ENCODE peak calls at places on chromosomes 13 and 19, in nine cellular contexts. One of them, this sample, is unnamed.

GRCh38 chr19:42368765-42369164 is 21.3 kb downstream of the CNFN start:
- DNase-seq in stimulated activated CD4-positive, alpha-beta T cell treated with anti-CD3 and anti-CD28 coated beads, Interleukin-1b, Interleukin-23, amount 100 ng/mL, for 1 hour: no peak
- DNase-seq in GM12865: no peak
- DNase-seq in NCI-H1092 treated with DMSO at 0.1 percent for 48 hours: no peak
- DNase-seq in C1 segment of cervical spinal cord: no peak
- DNase-seq in naive thymus-derived CD4-positive, alpha-beta T cell: no peak
- DNase-seq in non-pigmented ciliary epithelial cell: no peak
- DNase-seq in EL: no peak
- DNase-seq in activated T-cell treated with anti-CD3 and anti-CD28 coated beads for 1 hour: no peak
- DNase-seq in this sample: no peak

GRCh38 chr13:114048463-114048862 is 74.6 kb upstream of the C13orf46 start:
- DNase-seq in NCI-H1092 treated with DMSO at 0.1 percent for 48 hours: no peak
- DNase-seq in C1 segment of cervical spinal cord: no peak
- DNase-seq in stimulated activated CD4-positive, alpha-beta T cell treated with anti-CD3 and anti-CD28 coated beads, Interleukin-1b, Interleukin-23, amount 100 ng/mL, for 1 hour: no peak
- DNase-seq in non-pigmented ciliary epithelial cell: no peak
- DNase-seq in activated T-cell treated with anti-CD3 and anti-CD28 coated beads for 1 hour: no peak
- DNase-seq in GM12865: no peak
- DNase-seq in naive thymus-derived CD4-positive, alpha-beta T cell: no peak
- DNase-seq in EL: no peak
- DNase-seq in this sample: no peak

GRCh38 chr13:63731896-63732295 is 2316.2 kb upstream of the PCDH20 start:
- DNase-seq in naive thymus-derived CD4-positive, alpha-beta T cell: no peak
- DNase-seq in NCI-H1092 treated with DMSO at 0.1 percent for 48 hours: no peak
- DNase-seq in C1 segment of cervical spinal cord: no peak
- DNase-seq in stimulated activated CD4-positive, alpha-beta T cell treated with anti-CD3 and anti-CD28 coated beads, Interleukin-1b, Interleukin-23, amount 100 ng/mL, for 1 hour: no peak
- DNase-seq in GM12865: no peak
- DNase-seq in EL: no peak
- DNase-seq in activated T-cell treated with anti-CD3 and anti-CD28 coated beads for 1 hour: no peak
- DNase-seq in non-pigmented ciliary epithelial cell: no peak
- DNase-seq in this sample: no peak

GRCh38 chr13:49063526-49063925 is 87.8 kb downstream of the FNDC3A start:
- DNase-seq in naive thymus-derived CD4-positive, alpha-beta T cell: no peak
- DNase-seq in non-pigmented ciliary epithelial cell: no peak
- DNase-seq in GM12865: no peak
- DNase-seq in C1 segment of cervical spinal cord: no peak
- DNase-seq in stimulated activated CD4-positive, alpha-beta T cell treated with anti-CD3 and anti-CD28 coated beads, Interleukin-1b, Interleukin-23, amount 100 ng/mL, for 1 hour: no peak
- DNase-seq in activated T-cell treated with anti-CD3 and anti-CD28 coated beads for 1 hour: no peak
- DNase-seq in NCI-H1092 treated with DMSO at 0.1 percent for 48 hours: no peak
- DNase-seq in EL: peak
- DNase-seq in this sample: no peak

GRCh38 chr19:12783849-12784393 is 7.4 kb upstream of the JUNB start:
- DNase-seq in naive thymus-derived CD4-positive, alpha-beta T cell: peak
- DNase-seq in stimulated activated CD4-positive, alpha-beta T cell treated with anti-CD3 and anti-CD28 coated beads, Interleukin-1b, Interleukin-23, amount 100 ng/mL, for 1 hour: no peak
- DNase-seq in NCI-H1092 treated with DMSO at 0.1 percent for 48 hours: no peak
- DNase-seq in C1 segment of cervical spinal cord: no peak
- DNase-seq in GM12865: peak
- DNase-seq in EL: peak
- DNase-seq in non-pigmented ciliary epithelial cell: no peak
- DNase-seq in activated T-cell treated with anti-CD3 and anti-CD28 coated beads for 1 hour: no peak
- DNase-seq in this sample: no peak

GRCh38 chr19:15107056-15108010 is at the start of gene SYDE1:
- DNase-seq in EL: peak
- DNase-seq in stimulated activated CD4-positive, alpha-beta T cell treated with anti-CD3 and anti-CD28 coated beads, Interleukin-1b, Interleukin-23, amount 100 ng/mL, for 1 hour: no peak
- DNase-seq in naive thymus-derived CD4-positive, alpha-beta T cell: no peak
- DNase-seq in activated T-cell treated with anti-CD3 and anti-CD28 coated beads for 1 hour: no peak
- DNase-seq in non-pigmented ciliary epithelial cell: no peak
- DNase-seq in GM12865: no peak
- DNase-seq in NCI-H1092 treated with DMSO at 0.1 percent for 48 hours: no peak
- DNase-seq in C1 segment of cervical spinal cord: no peak
- DNase-seq in this sample: no peak

GRCh38 chr13:24670174-24670573 is 10.0 kb upstream of the ATP12A start:
- DNase-seq in C1 segment of cervical spinal cord: no peak
- DNase-seq in GM12865: no peak
- DNase-seq in EL: no peak
- DNase-seq in naive thymus-derived CD4-positive, alpha-beta T cell: no peak
- DNase-seq in non-pigmented ciliary epithelial cell: no peak
- DNase-seq in activated T-cell treated with anti-CD3 and anti-CD28 coated beads for 1 hour: no peak
- DNase-seq in stimulated activated CD4-positive, alpha-beta T cell treated with anti-CD3 and anti-CD28 coated beads, Interleukin-1b, Interleukin-23, amount 100 ng/mL, for 1 hour: no peak
- DNase-seq in NCI-H1092 treated with DMSO at 0.1 percent for 48 hours: no peak
- DNase-seq in this sample: no peak

GRCh38 chr13:46476174-46476573 is 76.8 kb upstream of the LRCH1 start:
- DNase-seq in naive thymus-derived CD4-positive, alpha-beta T cell: no peak
- DNase-seq in GM12865: no peak
- DNase-seq in EL: no peak
- DNase-seq in C1 segment of cervical spinal cord: no peak
- DNase-seq in NCI-H1092 treated with DMSO at 0.1 percent for 48 hours: no peak
- DNase-seq in activated T-cell treated with anti-CD3 and anti-CD28 coated beads for 1 hour: no peak
- DNase-seq in stimulated activated CD4-positive, alpha-beta T cell treated with anti-CD3 and anti-CD28 coated beads, Interleukin-1b, Interleukin-23, amount 100 ng/mL, for 1 hour: no peak
- DNase-seq in non-pigmented ciliary epithelial cell: no peak
- DNase-seq in this sample: no peak

GRCh38 chr13:73339086-73339485 is 280.3 kb downstream of the KLF5 start:
- DNase-seq in EL: no peak
- DNase-seq in NCI-H1092 treated with DMSO at 0.1 percent for 48 hours: no peak
- DNase-seq in C1 segment of cervical spinal cord: no peak
- DNase-seq in stimulated activated CD4-positive, alpha-beta T cell treated with anti-CD3 and anti-CD28 coated beads, Interleukin-1b, Interleukin-23, amount 100 ng/mL, for 1 hour: no peak
- DNase-seq in non-pigmented ciliary epithelial cell: no peak
- DNase-seq in GM12865: no peak
- DNase-seq in naive thymus-derived CD4-positive, alpha-beta T cell: no peak
- DNase-seq in activated T-cell treated with anti-CD3 and anti-CD28 coated beads for 1 hour: no peak
- DNase-seq in this sample: no peak

GRCh38 chr13:83731113-83731512 is 151.2 kb downstream of the SLITRK1 start:
- DNase-seq in GM12865: no peak
- DNase-seq in activated T-cell treated with anti-CD3 and anti-CD28 coated beads for 1 hour: no peak
- DNase-seq in non-pigmented ciliary epithelial cell: no peak
- DNase-seq in naive thymus-derived CD4-positive, alpha-beta T cell: no peak
- DNase-seq in C1 segment of cervical spinal cord: no peak
- DNase-seq in NCI-H1092 treated with DMSO at 0.1 percent for 48 hours: no peak
- DNase-seq in EL: no peak
- DNase-seq in stimulated activated CD4-positive, alpha-beta T cell treated with anti-CD3 and anti-CD28 coated beads, Interleukin-1b, Interleukin-23, amount 100 ng/mL, for 1 hour: no peak
- DNase-seq in this sample: no peak

GRCh38 chr19:33064117-33064777 is 441 bp downstream of the RHPN2 start:
- DNase-seq in activated T-cell treated with anti-CD3 and anti-CD28 coated beads for 1 hour: no peak
- DNase-seq in non-pigmented ciliary epithelial cell: no peak
- DNase-seq in NCI-H1092 treated with DMSO at 0.1 percent for 48 hours: no peak
- DNase-seq in GM12865: peak
- DNase-seq in C1 segment of cervical spinal cord: no peak
- DNase-seq in stimulated activated CD4-positive, alpha-beta T cell treated with anti-CD3 and anti-CD28 coated beads, Interleukin-1b, Interleukin-23, amount 100 ng/mL, for 1 hour: no peak
- DNase-seq in EL: peak
- DNase-seq in naive thymus-derived CD4-positive, alpha-beta T cell: no peak
- DNase-seq in this sample: no peak

GRCh38 chr13:105063676-105064075 is 1471.8 kb downstream of the EFNB2 start:
- DNase-seq in naive thymus-derived CD4-positive, alpha-beta T cell: no peak
- DNase-seq in C1 segment of cervical spinal cord: no peak
- DNase-seq in GM12865: no peak
- DNase-seq in non-pigmented ciliary epithelial cell: no peak
- DNase-seq in NCI-H1092 treated with DMSO at 0.1 percent for 48 hours: no peak
- DNase-seq in stimulated activated CD4-positive, alpha-beta T cell treated with anti-CD3 and anti-CD28 coated beads, Interleukin-1b, Interleukin-23, amount 100 ng/mL, for 1 hour: no peak
- DNase-seq in activated T-cell treated with anti-CD3 and anti-CD28 coated beads for 1 hour: no peak
- DNase-seq in EL: peak
- DNase-seq in this sample: no peak

GRCh38 chr19:47049307-47049700 is 880 bp upstream of the TMEM160 start:
- DNase-seq in stimulated activated CD4-positive, alpha-beta T cell treated with anti-CD3 and anti-CD28 coated beads, Interleukin-1b, Interleukin-23, amount 100 ng/mL, for 1 hour: no peak
- DNase-seq in EL: peak
- DNase-seq in GM12865: no peak
- DNase-seq in naive thymus-derived CD4-positive, alpha-beta T cell: no peak
- DNase-seq in activated T-cell treated with anti-CD3 and anti-CD28 coated beads for 1 hour: no peak
- DNase-seq in non-pigmented ciliary epithelial cell: peak
- DNase-seq in NCI-H1092 treated with DMSO at 0.1 percent for 48 hours: no peak
- DNase-seq in C1 segment of cervical spinal cord: no peak
- DNase-seq in this sample: no peak

GRCh38 chr19:50494186-50495019 is 16.6 kb downstream of the JOSD2 start:
- DNase-seq in GM12865: no peak
- DNase-seq in NCI-H1092 treated with DMSO at 0.1 percent for 48 hours: no peak
- DNase-seq in EL: no peak
- DNase-seq in non-pigmented ciliary epithelial cell: no peak
- DNase-seq in C1 segment of cervical spinal cord: no peak
- DNase-seq in naive thymus-derived CD4-positive, alpha-beta T cell: no peak
- DNase-seq in activated T-cell treated with anti-CD3 and anti-CD28 coated beads for 1 hour: no peak
- DNase-seq in stimulated activated CD4-positive, alpha-beta T cell treated with anti-CD3 and anti-CD28 coated beads, Interleukin-1b, Interleukin-23, amount 100 ng/mL, for 1 hour: no peak
- DNase-seq in this sample: no peak

GRCh38 chr13:95385808-95386207 is 84.6 kb upstream of the ABCC4 start:
- DNase-seq in activated T-cell treated with anti-CD3 and anti-CD28 coated beads for 1 hour: no peak
- DNase-seq in non-pigmented ciliary epithelial cell: no peak
- DNase-seq in GM12865: no peak
- DNase-seq in NCI-H1092 treated with DMSO at 0.1 percent for 48 hours: no peak
- DNase-seq in stimulated activated CD4-positive, alpha-beta T cell treated with anti-CD3 and anti-CD28 coated beads, Interleukin-1b, Interleukin-23, amount 100 ng/mL, for 1 hour: no peak
- DNase-seq in naive thymus-derived CD4-positive, alpha-beta T cell: no peak
- DNase-seq in EL: no peak
- DNase-seq in C1 segment of cervical spinal cord: no peak
- DNase-seq in this sample: no peak

GRCh38 chr19:16661480-16662034 is 618 bp downstream of the TMEM38A start:
- DNase-seq in GM12865: peak
- DNase-seq in NCI-H1092 treated with DMSO at 0.1 percent for 48 hours: peak
- DNase-seq in C1 segment of cervical spinal cord: peak
- DNase-seq in naive thymus-derived CD4-positive, alpha-beta T cell: no peak
- DNase-seq in EL: no peak
- DNase-seq in non-pigmented ciliary epithelial cell: no peak
- DNase-seq in stimulated activated CD4-positive, alpha-beta T cell treated with anti-CD3 and anti-CD28 coated beads, Interleukin-1b, Interleukin-23, amount 100 ng/mL, for 1 hour: no peak
- DNase-seq in activated T-cell treated with anti-CD3 and anti-CD28 coated beads for 1 hour: no peak
- DNase-seq in this sample: no peak

GRCh38 chr13:112744306-112745021 is 54.6 kb downstream of the ATP11A start:
- DNase-seq in activated T-cell treated with anti-CD3 and anti-CD28 coated beads for 1 hour: no peak
- DNase-seq in EL: peak
- DNase-seq in stimulated activated CD4-positive, alpha-beta T cell treated with anti-CD3 and anti-CD28 coated beads, Interleukin-1b, Interleukin-23, amount 100 ng/mL, for 1 hour: no peak
- DNase-seq in naive thymus-derived CD4-positive, alpha-beta T cell: no peak
- DNase-seq in NCI-H1092 treated with DMSO at 0.1 percent for 48 hours: peak
- DNase-seq in C1 segment of cervical spinal cord: no peak
- DNase-seq in GM12865: no peak
- DNase-seq in non-pigmented ciliary epithelial cell: no peak
- DNase-seq in this sample: peak

GRCh38 chr19:17950310-17951150 is 16.4 kb upstream of the KCNN1 start:
- DNase-seq in EL: no peak
- DNase-seq in non-pigmented ciliary epithelial cell: no peak
- DNase-seq in NCI-H1092 treated with DMSO at 0.1 percent for 48 hours: peak
- DNase-seq in activated T-cell treated with anti-CD3 and anti-CD28 coated beads for 1 hour: no peak
- DNase-seq in naive thymus-derived CD4-positive, alpha-beta T cell: peak
- DNase-seq in GM12865: no peak
- DNase-seq in stimulated activated CD4-positive, alpha-beta T cell treated with anti-CD3 and anti-CD28 coated beads, Interleukin-1b, Interleukin-23, amount 100 ng/mL, for 1 hour: no peak
- DNase-seq in C1 segment of cervical spinal cord: no peak
- DNase-seq in this sample: no peak

GRCh38 chr13:20703785-20704458 is 423 bp downstream of the IL17D start:
- DNase-seq in stimulated activated CD4-positive, alpha-beta T cell treated with anti-CD3 and anti-CD28 coated beads, Interleukin-1b, Interleukin-23, amount 100 ng/mL, for 1 hour: peak
- DNase-seq in non-pigmented ciliary epithelial cell: no peak
- DNase-seq in NCI-H1092 treated with DMSO at 0.1 percent for 48 hours: peak
- DNase-seq in C1 segment of cervical spinal cord: peak
- DNase-seq in naive thymus-derived CD4-positive, alpha-beta T cell: peak
- DNase-seq in EL: peak
- DNase-seq in activated T-cell treated with anti-CD3 and anti-CD28 coated beads for 1 hour: peak
- DNase-seq in GM12865: peak
- DNase-seq in this sample: peak

GRCh38 chr13:91740811-91741210 is 342.4 kb downstream of the GPC5 start:
- DNase-seq in NCI-H1092 treated with DMSO at 0.1 percent for 48 hours: no peak
- DNase-seq in activated T-cell treated with anti-CD3 and anti-CD28 coated beads for 1 hour: no peak
- DNase-seq in non-pigmented ciliary epithelial cell: no peak
- DNase-seq in C1 segment of cervical spinal cord: no peak
- DNase-seq in GM12865: no peak
- DNase-seq in EL: no peak
- DNase-seq in naive thymus-derived CD4-positive, alpha-beta T cell: no peak
- DNase-seq in stimulated activated CD4-positive, alpha-beta T cell treated with anti-CD3 and anti-CD28 coated beads, Interleukin-1b, Interleukin-23, amount 100 ng/mL, for 1 hour: no peak
- DNase-seq in this sample: no peak

GRCh38 chr13:94322925-94323324 is 156.6 kb downstream of the DCT start:
- DNase-seq in C1 segment of cervical spinal cord: no peak
- DNase-seq in EL: no peak
- DNase-seq in stimulated activated CD4-positive, alpha-beta T cell treated with anti-CD3 and anti-CD28 coated beads, Interleukin-1b, Interleukin-23, amount 100 ng/mL, for 1 hour: no peak
- DNase-seq in activated T-cell treated with anti-CD3 and anti-CD28 coated beads for 1 hour: no peak
- DNase-seq in GM12865: no peak
- DNase-seq in NCI-H1092 treated with DMSO at 0.1 percent for 48 hours: no peak
- DNase-seq in naive thymus-derived CD4-positive, alpha-beta T cell: no peak
- DNase-seq in non-pigmented ciliary epithelial cell: no peak
- DNase-seq in this sample: no peak

GRCh38 chr19:35328851-35329285 is at the start of gene CD22:
- DNase-seq in C1 segment of cervical spinal cord: no peak
- DNase-seq in non-pigmented ciliary epithelial cell: no peak
- DNase-seq in GM12865: peak
- DNase-seq in stimulated activated CD4-positive, alpha-beta T cell treated with anti-CD3 and anti-CD28 coated beads, Interleukin-1b, Interleukin-23, amount 100 ng/mL, for 1 hour: no peak
- DNase-seq in activated T-cell treated with anti-CD3 and anti-CD28 coated beads for 1 hour: no peak
- DNase-seq in NCI-H1092 treated with DMSO at 0.1 percent for 48 hours: no peak
- DNase-seq in naive thymus-derived CD4-positive, alpha-beta T cell: no peak
- DNase-seq in EL: no peak
- DNase-seq in this sample: no peak

GRCh38 chr13:112907916-112908315 is 61.1 kb upstream of the MCF2L start:
- DNase-seq in C1 segment of cervical spinal cord: no peak
- DNase-seq in activated T-cell treated with anti-CD3 and anti-CD28 coated beads for 1 hour: no peak
- DNase-seq in stimulated activated CD4-positive, alpha-beta T cell treated with anti-CD3 and anti-CD28 coated beads, Interleukin-1b, Interleukin-23, amount 100 ng/mL, for 1 hour: no peak
- DNase-seq in GM12865: no peak
- DNase-seq in naive thymus-derived CD4-positive, alpha-beta T cell: no peak
- DNase-seq in NCI-H1092 treated with DMSO at 0.1 percent for 48 hours: no peak
- DNase-seq in non-pigmented ciliary epithelial cell: no peak
- DNase-seq in EL: no peak
- DNase-seq in this sample: no peak

GRCh38 chr13:31038834-31039552 is 106.5 kb downstream of the TEX26 start:
- DNase-seq in non-pigmented ciliary epithelial cell: peak
- DNase-seq in NCI-H1092 treated with DMSO at 0.1 percent for 48 hours: no peak
- DNase-seq in C1 segment of cervical spinal cord: no peak
- DNase-seq in naive thymus-derived CD4-positive, alpha-beta T cell: no peak
- DNase-seq in GM12865: peak
- DNase-seq in EL: peak
- DNase-seq in activated T-cell treated with anti-CD3 and anti-CD28 coated beads for 1 hour: no peak
- DNase-seq in stimulated activated CD4-positive, alpha-beta T cell treated with anti-CD3 and anti-CD28 coated beads, Interleukin-1b, Interleukin-23, amount 100 ng/mL, for 1 hour: no peak
- DNase-seq in this sample: no peak

GRCh38 chr19:55336101-55336500 is 3.6 kb upstream of the KMT5C start:
- DNase-seq in naive thymus-derived CD4-positive, alpha-beta T cell: no peak
- DNase-seq in GM12865: no peak
- DNase-seq in EL: peak
- DNase-seq in activated T-cell treated with anti-CD3 and anti-CD28 coated beads for 1 hour: no peak
- DNase-seq in non-pigmented ciliary epithelial cell: no peak
- DNase-seq in C1 segment of cervical spinal cord: no peak
- DNase-seq in stimulated activated CD4-positive, alpha-beta T cell treated with anti-CD3 and anti-CD28 coated beads, Interleukin-1b, Interleukin-23, amount 100 ng/mL, for 1 hour: no peak
- DNase-seq in NCI-H1092 treated with DMSO at 0.1 percent for 48 hours: no peak
- DNase-seq in this sample: no peak

GRCh38 chr19:30287973-30288372 is 84.2 kb upstream of the ZNF536 start:
- DNase-seq in stimulated activated CD4-positive, alpha-beta T cell treated with anti-CD3 and anti-CD28 coated beads, Interleukin-1b, Interleukin-23, amount 100 ng/mL, for 1 hour: no peak
- DNase-seq in EL: no peak
- DNase-seq in GM12865: no peak
- DNase-seq in C1 segment of cervical spinal cord: no peak
- DNase-seq in non-pigmented ciliary epithelial cell: no peak
- DNase-seq in NCI-H1092 treated with DMSO at 0.1 percent for 48 hours: no peak
- DNase-seq in activated T-cell treated with anti-CD3 and anti-CD28 coated beads for 1 hour: no peak
- DNase-seq in naive thymus-derived CD4-positive, alpha-beta T cell: no peak
- DNase-seq in this sample: no peak

GRCh38 chr19:33518541-33518940 is 3.0 kb downstream of the PEPD start:
- DNase-seq in NCI-H1092 treated with DMSO at 0.1 percent for 48 hours: no peak
- DNase-seq in stimulated activated CD4-positive, alpha-beta T cell treated with anti-CD3 and anti-CD28 coated beads, Interleukin-1b, Interleukin-23, amount 100 ng/mL, for 1 hour: no peak
- DNase-seq in EL: no peak
- DNase-seq in GM12865: no peak
- DNase-seq in activated T-cell treated with anti-CD3 and anti-CD28 coated beads for 1 hour: no peak
- DNase-seq in naive thymus-derived CD4-positive, alpha-beta T cell: no peak
- DNase-seq in non-pigmented ciliary epithelial cell: no peak
- DNase-seq in C1 segment of cervical spinal cord: no peak
- DNase-seq in this sample: no peak

GRCh38 chr13:44815507-44816074 is 173.7 kb downstream of the NUFIP1 start:
- DNase-seq in GM12865: peak
- DNase-seq in activated T-cell treated with anti-CD3 and anti-CD28 coated beads for 1 hour: no peak
- DNase-seq in C1 segment of cervical spinal cord: no peak
- DNase-seq in EL: peak
- DNase-seq in naive thymus-derived CD4-positive, alpha-beta T cell: no peak
- DNase-seq in non-pigmented ciliary epithelial cell: peak
- DNase-seq in stimulated activated CD4-positive, alpha-beta T cell treated with anti-CD3 and anti-CD28 coated beads, Interleukin-1b, Interleukin-23, amount 100 ng/mL, for 1 hour: no peak
- DNase-seq in NCI-H1092 treated with DMSO at 0.1 percent for 48 hours: no peak
- DNase-seq in this sample: peak

GRCh38 chr13:20127563-20128458 is 33.0 kb downstream of the GJA3 start:
- DNase-seq in activated T-cell treated with anti-CD3 and anti-CD28 coated beads for 1 hour: no peak
- DNase-seq in non-pigmented ciliary epithelial cell: no peak
- DNase-seq in GM12865: peak
- DNase-seq in C1 segment of cervical spinal cord: peak
- DNase-seq in NCI-H1092 treated with DMSO at 0.1 percent for 48 hours: peak
- DNase-seq in stimulated activated CD4-positive, alpha-beta T cell treated with anti-CD3 and anti-CD28 coated beads, Interleukin-1b, Interleukin-23, amount 100 ng/mL, for 1 hour: no peak
- DNase-seq in EL: peak
- DNase-seq in naive thymus-derived CD4-positive, alpha-beta T cell: no peak
- DNase-seq in this sample: no peak

GRCh38 chr19:46299004-46299509 is 2.2 kb downstream of the HIF3A start:
- DNase-seq in non-pigmented ciliary epithelial cell: peak
- DNase-seq in activated T-cell treated with anti-CD3 and anti-CD28 coated beads for 1 hour: no peak
- DNase-seq in EL: peak
- DNase-seq in NCI-H1092 treated with DMSO at 0.1 percent for 48 hours: peak
- DNase-seq in C1 segment of cervical spinal cord: peak
- DNase-seq in naive thymus-derived CD4-positive, alpha-beta T cell: no peak
- DNase-seq in GM12865: no peak
- DNase-seq in stimulated activated CD4-positive, alpha-beta T cell treated with anti-CD3 and anti-CD28 coated beads, Interleukin-1b, Interleukin-23, amount 100 ng/mL, for 1 hour: no peak
- DNase-seq in this sample: peak

GRCh38 chr19:18051887-18052286 is 34.8 kb downstream of the IL12RB1 start:
- DNase-seq in activated T-cell treated with anti-CD3 and anti-CD28 coated beads for 1 hour: no peak
- DNase-seq in EL: no peak
- DNase-seq in GM12865: no peak
- DNase-seq in NCI-H1092 treated with DMSO at 0.1 percent for 48 hours: no peak
- DNase-seq in stimulated activated CD4-positive, alpha-beta T cell treated with anti-CD3 and anti-CD28 coated beads, Interleukin-1b, Interleukin-23, amount 100 ng/mL, for 1 hour: no peak
- DNase-seq in C1 segment of cervical spinal cord: no peak
- DNase-seq in non-pigmented ciliary epithelial cell: no peak
- DNase-seq in naive thymus-derived CD4-positive, alpha-beta T cell: no peak
- DNase-seq in this sample: no peak